ENCODE peak calls at places on chromosomes 6 and 20, in six cellular contexts. M is AG10803, D is nephron progenitor cell, K is Peyer's patch, A is WTC11, W is neural crest cell. S is an unnamed sample.

GRCh38 chr20:17862171-17862570 is 106.4 kb downstream of the SNX5 start:
- DNase-seq in A (no peak), K (no peak), D (no peak), M (no peak), W (no peak), S (no peak)

GRCh38 chr6:130212215-130212874 is 10.4 kb downstream of the SAMD3 start:
- DNase-seq in A (no peak), W (no peak), M (no peak), D (no peak), K (no peak), S (no peak)

GRCh38 chr6:29995346-29995777 is 53.0 kb downstream of the HLA-A start:
- DNase-seq in W (no peak), A (no peak), M (peak), D (no peak), K (no peak), S (no peak)

GRCh38 chr20:51184289-51184688 is 161.4 kb upstream of the KCNG1 start:
- DNase-seq in W (no peak), K (no peak), A (no peak), M (peak), D (no peak), S (no peak)

GRCh38 chr6:35453236-35453635 is 1.1 kb downstream of the FANCE start:
- DNase-seq in K (no peak), D (no peak), W (no peak), A (no peak), M (no peak), S (no peak)

GRCh38 chr6:14037402-14038277 is 79.9 kb upstream of the CD83 start:
- DNase-seq in W (no peak), D (no peak), K (no peak), M (peak), A (no peak), S (no peak)

GRCh38 chr6:30322527-30323501 is 3.9 kb upstream of the TRIM39 start:
- DNase-seq in A (peak), M (peak), W (no peak), D (no peak), K (no peak), S (no peak)

GRCh38 chr20:23139524-23139923 is 53.4 kb upstream of the CD93 start:
- DNase-seq in A (no peak), K (no peak), W (no peak), M (no peak), D (no peak), S (no peak)

GRCh38 chr6:111781055-111781708 is 92.1 kb downstream of the FYN start:
- DNase-seq in K (no peak), M (peak), A (no peak), W (no peak), D (no peak), S (no peak)

GRCh38 chr6:7067305-7067704 is 40.5 kb upstream of the RREB1 start:
- DNase-seq in D (no peak), W (no peak), M (no peak), A (no peak), K (no peak), S (no peak)

GRCh38 chr6:166955121-166955864 is 1.1 kb downstream of the RNASET2 start:
- DNase-seq in K (peak), A (no peak), D (peak), W (no peak), M (no peak), S (no peak)

GRCh38 chr6:38319259-38320255 is 320.2 kb downstream of the BTBD9 start:
- DNase-seq in D (no peak), W (no peak), K (no peak), M (no peak), A (peak), S (no peak)

GRCh38 chr6:150068786-150069648 is at the start of gene ULBP3:
- DNase-seq in D (peak), K (peak), M (peak), W (peak), A (peak), S (peak)
- TF ChIP-seq CTCF in D (peak), K (peak), M (peak), W (peak), A (no peak), S (peak)

GRCh38 chr6:33592280-33592594 is 12.2 kb upstream of the BAK1 start:
- DNase-seq in M (no peak), W (no peak), A (no peak), D (no peak), K (no peak), S (no peak)
- TF ChIP-seq CTCF in M (no peak), W (no peak), A (no peak), D (no peak), K (no peak), S (no peak)

GRCh38 chr6:63882208-63882607 is 246.6 kb downstream of the PHF3 start:
- DNase-seq in W (no peak), M (no peak), K (no peak), A (peak), D (no peak), S (no peak)
- TF ChIP-seq CTCF in W (peak), M (peak), K (no peak), A (no peak), D (peak), S (no peak)

GRCh38 chr20:36478137-36478905 is 63.0 kb upstream of the MYL9 start:
- DNase-seq in A (no peak), K (no peak), M (no peak), W (no peak), D (no peak), S (no peak)
- TF ChIP-seq CTCF in A (no peak), K (no peak), M (no peak), W (no peak), D (no peak), S (no peak)

DNA sequence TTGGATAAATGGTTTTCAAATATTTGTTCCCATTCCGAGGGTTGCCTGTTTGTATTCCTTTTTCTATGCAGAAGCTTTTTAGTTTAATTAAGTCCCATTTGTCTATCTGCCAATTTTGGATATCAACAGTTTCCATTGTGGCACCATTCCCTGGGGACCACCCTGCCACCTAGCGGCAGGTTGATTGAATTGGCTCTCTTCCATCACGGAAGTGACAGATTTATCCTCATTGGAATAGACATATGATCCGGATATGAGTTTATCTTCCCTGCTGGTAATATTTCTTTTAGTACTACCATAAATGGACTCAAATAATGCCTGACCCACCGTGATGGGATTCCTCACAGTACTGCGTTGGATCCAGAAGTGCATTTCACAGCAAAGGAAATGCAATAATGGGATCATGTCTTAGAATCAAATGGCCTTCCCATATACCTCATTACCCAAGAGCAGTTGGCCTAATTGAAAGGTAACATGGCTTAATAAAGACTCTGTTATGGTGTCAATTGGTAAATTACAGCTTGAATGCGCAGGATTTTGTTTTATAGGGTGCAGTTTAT is 327.0 kb downstream of the BMP2 start:
- DNase-seq in A (peak), D (peak), K (no peak), W (peak), M (no peak), S (no peak)
- TF ChIP-seq CTCF in A (peak), D (peak), K (peak), W (peak), M (peak), S (no peak)

GRCh38 chr20:3689978-3690377 is 8.2 kb upstream of the ADAM33 start:
- DNase-seq in K (no peak), W (no peak), D (no peak), M (no peak), A (no peak), S (no peak)
- TF ChIP-seq CTCF in K (no peak), W (no peak), D (no peak), M (no peak), A (no peak), S (no peak)

GRCh38 chr6:169988769-169989550 is 237.5 kb downstream of the ERMARD start:
- DNase-seq in D (no peak), M (no peak), W (no peak), K (no peak), A (no peak), S (no peak)

GRCh38 chr6:169991031-169991390 is 239.6 kb downstream of the ERMARD start:
- DNase-seq in M (no peak), K (no peak), A (no peak), W (no peak), D (no peak), S (no peak)

GRCh38 chr6:169989594-169989993 is 238.2 kb downstream of the ERMARD start:
- DNase-seq in W (no peak), M (no peak), A (no peak), D (no peak), K (no peak), S (peak)

GRCh38 chr6:169991913-169992312 is 240.5 kb downstream of the ERMARD start:
- DNase-seq in A (no peak), K (no peak), D (no peak), W (no peak), M (no peak), S (no peak)

DNA sequence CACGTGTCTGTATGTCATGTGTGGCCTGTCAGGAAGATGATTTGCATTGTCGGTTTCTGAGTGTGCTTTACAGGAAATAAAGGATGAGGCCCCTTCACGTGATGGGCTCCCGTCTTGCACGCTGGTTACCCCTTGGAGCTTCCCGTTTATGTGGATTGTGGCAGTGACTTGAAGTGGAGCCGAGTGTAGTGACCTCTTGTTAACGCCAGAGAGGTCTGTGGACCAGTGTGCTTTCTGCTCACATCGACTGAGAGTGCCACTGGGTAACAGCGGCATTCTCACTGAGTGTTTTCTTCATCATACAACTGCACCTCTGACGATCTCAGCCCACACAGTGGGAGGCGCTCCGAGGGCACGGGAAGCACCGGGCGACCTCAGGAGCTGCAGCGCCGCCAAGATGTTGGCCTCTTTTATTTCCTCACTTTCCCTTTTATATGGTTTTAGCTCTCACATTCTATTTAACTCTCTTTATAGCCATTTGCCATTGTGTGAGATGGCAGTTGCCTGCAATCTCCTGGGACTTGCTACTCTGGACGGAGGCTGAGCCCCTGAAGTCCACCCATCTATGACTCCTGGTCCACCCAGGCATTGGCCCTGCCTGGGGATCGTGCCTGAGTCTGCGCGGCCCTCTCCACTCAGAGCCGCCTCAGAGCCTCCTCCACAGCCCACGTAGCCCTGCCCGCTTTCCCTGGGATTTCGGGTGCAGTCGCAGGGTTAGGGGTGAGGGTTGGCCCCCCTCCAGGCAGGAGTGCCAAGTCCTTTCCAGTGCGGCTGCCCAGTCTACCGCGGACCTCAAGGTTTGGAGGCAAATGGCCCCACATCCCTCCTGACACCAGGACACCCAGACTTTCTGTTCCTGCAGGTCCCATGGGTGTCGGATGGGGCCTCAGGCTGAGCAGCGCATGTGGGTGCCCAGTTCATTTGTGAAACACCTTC is 238.9 kb downstream of the ERMARD start:
- DNase-seq in K (peak), A (no peak), M (no peak), D (no peak), W (no peak), S (peak)
- TF ChIP-seq CTCF in K (no peak), A (no peak), M (no peak), D (no peak), W (no peak), S (no peak)

DNA sequence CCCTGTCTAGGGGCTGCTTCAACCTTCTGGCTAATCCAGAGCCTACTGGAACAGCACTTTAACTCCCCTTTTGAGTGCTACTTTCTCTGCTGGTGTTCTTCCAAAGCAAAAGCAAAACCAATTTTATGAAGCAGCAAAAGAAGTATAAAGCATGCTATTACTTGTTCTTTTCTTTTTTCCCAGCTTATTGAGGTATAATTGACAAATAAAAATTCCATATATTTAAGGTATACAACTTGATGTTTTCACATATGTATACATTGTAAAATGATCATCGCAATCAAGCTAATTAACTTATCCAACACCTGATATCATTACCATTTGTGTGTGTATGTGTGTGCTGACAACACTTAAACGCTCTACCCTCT is 14.9 kb downstream of the ID4 start:
- DNase-seq in K (no peak), M (no peak), W (no peak), D (no peak), A (no peak), S (no peak)
- TF ChIP-seq CTCF in K (no peak), M (no peak), W (peak), D (no peak), A (no peak), S (no peak)